ENCODE peak calls at places on chromosomes 13 and 19, in four cellular contexts. W is dorsolateral prefrontal cortex, Q is breast epithelium, I is ascending aorta. R is an unnamed sample.

GRCh38 chr19:21022996-21023395 is 2.5 kb downstream of the ZNF430 start:
- DNase-seq in W (no peak), Q (no peak), I (no peak), R (no peak)

GRCh38 chr19:17185590-17185989 is 29.6 kb upstream of the USE1 start:
- DNase-seq in W (no peak), Q (no peak), I (no peak), R (no peak)

GRCh38 chr19:55467236-55468053 is 2.9 kb upstream of the C19orf85 start:
- DNase-seq in W (peak; percentile 59), Q (no peak), I (no peak), R (no peak)

GRCh38 chr19:873084-874019 is 13.9 kb downstream of the CFD start:
- DNase-seq in W (no peak), Q (no peak), I (no peak), R (no peak)

GRCh38 chr19:17240855-17241399 is 4.8 kb downstream of the NR2F6 start:
- DNase-seq in W (no peak), Q (no peak), I (no peak), R (no peak)

GRCh38 chr13:19927117-19927734 is 31.3 kb upstream of the ZMYM2 start:
- DNase-seq in W (no peak), Q (no peak), I (no peak), R (peak; percentile 15)

GRCh38 chr13:26602783-26603182 is 45.3 kb downstream of the WASF3 start:
- DNase-seq in W (no peak), Q (no peak), I (no peak), R (no peak)

GRCh38 chr13:74443623-74444022 is 309.4 kb upstream of the KLF12 start:
- DNase-seq in W (no peak), Q (no peak), I (no peak), R (peak; percentile 91)

GRCh38 chr19:45124021-45124420 is 31.0 kb downstream of the PPP1R37 start:
- DNase-seq in W (no peak), Q (no peak), I (no peak), R (no peak)

GRCh38 chr13:46962286-46962941 is 65.6 kb upstream of the HTR2A start:
- DNase-seq in W (no peak), Q (no peak), I (no peak), R (no peak)
- TF ChIP-seq CTCF in W (peak; percentile 17), Q (no peak), I (peak; percentile 23), R (peak; percentile 39)

DNA sequence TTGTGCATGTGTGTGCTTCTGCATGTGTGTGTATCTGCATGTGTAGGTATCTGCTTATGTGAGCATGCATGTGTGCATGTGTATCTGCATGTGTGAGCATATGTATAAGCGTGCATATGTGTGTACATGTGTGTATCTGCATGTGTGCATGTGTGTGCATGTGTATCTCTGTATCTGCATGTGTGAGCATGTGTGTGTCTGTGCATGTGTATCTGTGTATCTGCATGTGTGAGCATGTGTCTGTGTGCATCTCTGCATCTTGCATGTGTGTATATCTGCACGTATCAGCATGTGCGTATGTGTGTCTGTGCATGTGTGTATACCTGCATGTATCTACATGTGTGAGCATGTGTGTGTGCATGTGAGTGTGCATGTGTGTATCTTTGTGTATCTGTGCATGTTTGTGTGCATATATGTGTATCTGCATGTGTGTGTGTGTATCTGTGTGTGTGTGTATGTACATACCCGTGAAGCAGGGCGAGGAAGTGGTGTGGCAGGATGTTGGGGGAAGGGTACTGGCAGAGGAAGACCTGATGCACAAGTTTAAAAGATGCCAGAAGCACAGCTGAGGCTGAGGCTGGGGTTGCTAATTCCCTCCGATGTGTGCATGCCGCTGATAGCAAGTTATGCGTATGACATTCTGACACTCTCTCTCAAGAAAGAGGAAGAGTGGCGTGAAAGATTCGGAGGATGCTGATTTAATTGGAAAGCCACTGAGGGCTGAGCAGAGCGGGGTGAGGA is 64.2 kb downstream of the TEX29 start:
- DNase-seq in W (no peak), Q (no peak), I (no peak), R (no peak)
- H3K4me3 ChIP-seq in W (no peak overlapping the region), Q (no peak overlapping the region), I (no peak overlapping the region), R (no peak overlapping the region)

GRCh38 chr19:2719910-2720776 is 1.0 kb downstream of the DIRAS1 start:
- DNase-seq in W (peak; percentile 38), Q (no peak), I (no peak), R (no peak)
- TF ChIP-seq CTCF in W (no peak), Q (no peak), I (no peak), R (no peak)

GRCh38 chr19:49145485-49146407 is 9.4 kb downstream of the HRC start:
- DNase-seq in W (peak; percentile 77), Q (peak; percentile 77), I (no peak), R (no peak)
- H3K4me3 ChIP-seq in W (peak overlapping the region; percentile 37), Q (no peak overlapping the region), I (no peak overlapping the region), R (peak overlapping the region; percentile 14)

GRCh38 chr19:29201849-29202248 is 11.1 kb downstream of the UQCRFS1 start:
- DNase-seq in W (no peak), Q (no peak), I (no peak), R (no peak)
- TF ChIP-seq CTCF in W (no peak), Q (no peak), I (no peak), R (no peak)

DNA sequence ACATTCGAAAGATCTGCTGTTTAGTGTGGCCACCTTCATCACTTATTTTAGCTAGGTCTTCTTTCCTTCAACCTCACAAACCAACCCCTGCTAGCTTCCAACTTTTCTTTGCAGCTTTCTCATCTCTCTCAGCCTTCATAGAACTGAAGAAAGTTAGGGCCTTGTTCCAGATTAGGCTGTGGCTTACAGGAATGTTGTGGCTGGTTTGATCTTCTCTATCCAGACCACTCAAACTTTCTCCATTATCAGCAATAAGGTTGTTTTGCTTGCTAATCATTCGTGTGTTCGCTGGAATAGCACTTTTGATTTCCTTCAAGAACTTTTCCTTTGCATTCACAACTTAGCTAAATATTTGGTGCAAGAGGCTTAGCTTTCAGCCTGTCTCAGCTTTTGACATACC is 44.7 kb downstream of the CARS2 start:
- DNase-seq in W (no peak), Q (no peak), I (no peak), R (peak; percentile 53)
- H3K4me3 ChIP-seq in W (no peak overlapping the region), Q (no peak overlapping the region), I (no peak overlapping the region), R (no peak overlapping the region)

DNA sequence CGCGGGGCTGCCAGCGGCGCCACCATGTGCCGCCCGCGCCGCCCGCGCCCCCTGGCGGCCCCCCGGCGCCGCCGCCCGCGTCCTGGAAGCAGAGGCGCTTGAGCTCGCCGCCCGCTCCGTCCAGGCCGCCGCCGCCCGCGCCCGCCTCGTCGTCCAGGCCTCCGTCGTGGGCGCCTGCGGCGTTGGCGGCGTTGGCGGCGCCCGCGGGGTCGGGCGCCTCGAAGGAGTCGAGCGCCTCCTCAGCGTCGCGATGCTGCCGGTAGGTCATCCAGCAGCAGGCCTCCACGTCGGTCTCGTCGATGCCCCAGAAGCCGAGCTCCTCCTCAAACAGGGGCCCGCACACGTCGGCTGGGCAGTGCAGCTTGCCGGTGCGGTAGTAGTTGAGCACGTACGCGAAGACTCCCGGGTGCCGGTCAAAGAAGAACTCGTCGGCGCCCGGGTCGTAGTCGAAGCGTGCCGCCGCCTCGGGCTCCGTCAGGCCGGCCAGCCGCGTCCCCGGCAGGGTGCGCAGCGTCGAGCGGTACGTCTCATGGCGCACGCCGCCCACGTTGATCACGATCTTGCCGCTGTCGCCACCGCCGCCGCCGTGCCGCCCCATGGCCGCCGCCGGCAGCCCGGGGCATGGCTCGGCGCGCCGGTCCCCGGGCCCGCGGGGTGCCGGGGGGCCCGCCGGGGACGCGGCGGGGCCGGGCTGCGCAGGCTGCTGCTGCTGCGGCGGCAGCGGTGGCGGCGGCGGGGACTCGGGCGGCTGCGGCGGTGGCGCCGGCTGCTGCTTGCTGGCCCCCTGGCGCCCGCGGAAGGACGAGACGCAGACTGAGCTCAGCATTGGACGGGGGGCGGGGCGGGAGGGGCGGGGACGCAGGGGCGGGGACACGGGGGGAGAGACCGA is 676 bp downstream of the KCNC3 start:
- DNase-seq in W (peak; percentile 31), Q (no peak), I (no peak), R (no peak)
- TF ChIP-seq CTCF in W (no peak), Q (no peak), I (peak; percentile 5), R (no peak)

GRCh38 chr13:28753208-28753892 is 34.6 kb upstream of the SLC46A3 start:
- DNase-seq in W (no peak), Q (peak; percentile 65), I (peak; percentile 43), R (peak; percentile 77)
- H3K4me3 ChIP-seq in W (no peak overlapping the region), Q (no peak overlapping the region), I (no peak overlapping the region), R (no peak overlapping the region)

GRCh38 chr13:80577285-80577684 is 236.4 kb upstream of the SPRY2 start:
- DNase-seq in W (no peak), Q (no peak), I (no peak), R (no peak)
- TF ChIP-seq CTCF in W (no peak), Q (no peak), I (no peak), R (no peak)

GRCh38 chr19:48398329-48399235 is 5.1 kb downstream of the GRIN2D start:
- DNase-seq in W (no peak), Q (no peak), I (no peak), R (no peak)

GRCh38 chr19:48397263-48397635 is 3.8 kb downstream of the GRIN2D start:
- DNase-seq in W (no peak), Q (no peak), I (no peak), R (no peak)

GRCh38 chr19:48401277-48401676 is 7.8 kb downstream of the GRIN2D start:
- DNase-seq in W (no peak), Q (no peak), I (no peak), R (no peak)

GRCh38 chr19:48397636-48398328 is 4.3 kb downstream of the GRIN2D start:
- DNase-seq in W (no peak), Q (no peak), I (no peak), R (no peak)

GRCh38 chr19:48400018-48400742 is 6.7 kb downstream of the GRIN2D start:
- DNase-seq in W (no peak), Q (no peak), I (no peak), R (no peak)
- H3K4me3 ChIP-seq in W (no peak overlapping the region), Q (no peak overlapping the region), I (no peak overlapping the region), R (no peak overlapping the region)